ENCODE peak calls at places on chromosomes 6 and 20, in four cellular contexts. B is HCT116, F is HepG2, P is kidney epithelial cell. K is an unnamed sample.

GRCh38 chr6:130882370-130882769 is 55.2 kb downstream of the SMLR1 start:
- DNase-seq in B (no peak), F (no peak), P (no peak), K (no peak)

GRCh38 chr6:145155873-145156782 is 579.2 kb downstream of the EPM2A start:
- DNase-seq in F (no peak), B (no peak), P (no peak), K (no peak)

GRCh38 chr6:5084787-5085637 is at the start of gene PPP1R3G:
- DNase-seq in F (no peak), P (no peak), B (no peak), K (peak)

GRCh38 chr20:47233333-47234188 is 122.9 kb downstream of the ZMYND8 start:
- DNase-seq in P (no peak), B (no peak), F (peak), K (no peak)

GRCh38 chr6:33312361-33313104 is 1.3 kb downstream of the TAPBP start:
- DNase-seq in P (no peak), B (peak), F (peak), K (peak)

GRCh38 chr6:167980911-167981310 is 16.6 kb upstream of the KIF25 start:
- DNase-seq in F (no peak), P (no peak), B (no peak), K (no peak)

GRCh38 chr6:43771858-43772570 is 2.0 kb downstream of the VEGFA start:
- DNase-seq in P (no peak), B (no peak), F (peak), K (peak)

GRCh38 chr6:12645941-12646340 is 70.6 kb upstream of the PHACTR1 start:
- DNase-seq in F (no peak), P (no peak), B (no peak), K (no peak)

GRCh38 chr6:48397887-48398286 is 286.9 kb upstream of the PTCHD4 start:
- DNase-seq in P (no peak), B (no peak), F (no peak), K (no peak)

GRCh38 chr6:25456656-25457055 is 177.5 kb downstream of the CARMIL1 start:
- DNase-seq in F (no peak), P (no peak), B (no peak), K (no peak)

GRCh38 chr20:32465092-32465900 is 107.2 kb downstream of the ASXL1 start:
- DNase-seq in P (peak), F (peak), B (no peak), K (no peak)

GRCh38 chr6:44009425-44010321 is 117.6 kb downstream of the MRPL14 start:
- DNase-seq in P (no peak), B (no peak), F (no peak), K (no peak)

GRCh38 chr6:36757206-36757605 is 59.6 kb downstream of the RAB44 start:
- DNase-seq in P (no peak), F (no peak), B (no peak), K (no peak)

DNA sequence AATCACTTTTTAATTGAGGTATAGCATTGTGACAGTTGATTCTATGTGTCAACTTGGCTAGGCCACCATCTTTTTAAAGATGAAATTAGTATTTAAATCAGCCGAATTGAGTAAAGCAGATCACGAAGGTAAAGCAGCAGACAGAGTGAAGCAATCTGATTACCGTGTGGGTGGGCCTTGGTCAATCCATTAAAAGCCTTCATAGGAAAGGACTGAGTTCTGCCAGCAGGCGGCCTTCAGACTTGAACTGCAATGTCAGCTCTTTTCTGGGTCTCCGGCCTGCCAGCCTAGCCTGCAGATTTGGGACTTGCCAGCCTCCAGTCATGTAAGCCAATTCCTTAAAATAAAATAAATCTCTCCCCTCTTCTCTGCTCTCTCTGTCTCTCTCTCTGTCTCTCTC is 22.4 kb upstream of the TGM2 start:
- DNase-seq in F (peak), B (no peak), P (no peak), K (no peak)
- TF ChIP-seq CTCF in F (peak), B (peak), P (peak), K (no peak)

DNA sequence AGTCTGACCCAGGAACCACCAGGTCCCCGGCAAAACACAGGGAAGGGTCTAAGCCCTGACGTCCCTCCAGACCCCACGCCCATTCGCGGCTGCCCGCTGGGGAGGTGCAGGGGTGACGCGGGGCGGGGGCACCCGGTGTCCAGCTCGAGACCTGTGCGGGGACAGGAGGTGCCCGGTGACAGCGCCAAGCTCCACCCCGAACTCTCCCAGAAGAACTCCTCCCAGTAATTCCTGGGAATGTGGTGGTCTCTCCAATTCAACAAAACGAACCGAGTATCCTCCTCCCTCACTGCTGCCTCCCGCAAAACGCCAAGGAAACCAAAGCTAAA is 164.1 kb upstream of the PDE10A start:
- DNase-seq in B (no peak), F (no peak), P (no peak), K (no peak)
- TF ChIP-seq CTCF in B (no peak), F (no peak), P (no peak), K (no peak)

DNA sequence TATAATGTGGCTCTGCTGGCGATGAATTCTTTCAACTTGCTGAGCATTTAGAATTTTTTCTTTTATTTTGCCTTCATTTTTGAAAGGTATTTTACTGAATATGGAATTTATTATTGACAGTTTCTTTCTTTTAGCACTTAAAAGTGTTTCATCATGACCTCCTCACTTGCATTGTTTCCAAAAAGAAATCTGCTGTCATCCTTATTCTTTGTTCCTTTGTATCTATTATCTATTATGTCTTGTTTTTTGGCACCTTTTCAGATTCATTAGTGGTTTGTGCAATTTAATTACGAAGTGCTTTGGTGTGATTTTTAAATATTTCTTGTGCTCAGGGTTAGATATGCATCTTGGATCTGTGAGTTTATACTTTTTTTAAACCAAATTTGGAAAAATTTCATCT is 26.0 kb upstream of the SLC22A2 start:
- DNase-seq in P (no peak), B (no peak), F (no peak), K (no peak)
- TF ChIP-seq CTCF in P (no peak), B (no peak), F (no peak), K (no peak)

DNA sequence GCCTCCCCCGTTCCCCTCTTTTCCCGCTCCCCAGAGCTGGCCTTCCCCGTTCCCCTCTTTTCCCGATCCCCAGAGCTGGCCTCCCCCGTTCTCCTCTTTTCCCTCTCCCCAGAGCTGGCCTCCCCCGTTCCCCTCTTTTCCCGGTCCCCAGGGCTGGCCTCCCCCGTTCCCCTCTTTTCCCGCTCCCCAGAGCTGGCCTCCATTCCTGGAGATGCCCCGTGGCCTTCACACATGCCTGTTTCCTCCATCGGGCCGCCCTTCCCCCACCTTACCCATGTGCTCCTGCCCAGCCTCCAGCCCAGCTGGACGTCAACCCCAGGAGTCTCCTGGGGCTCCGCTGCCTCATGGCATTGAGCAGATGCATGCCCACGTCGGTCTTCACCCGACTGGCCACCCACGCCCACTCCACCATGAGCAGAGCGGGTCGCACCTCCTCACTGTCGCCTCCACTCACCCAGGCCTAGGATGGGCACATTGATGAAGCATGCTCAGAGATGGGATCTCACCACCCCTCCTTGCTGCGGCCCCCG is 8.3 kb downstream of the SS18L1 start:
- DNase-seq in P (no peak), B (no peak), F (no peak), K (no peak)
- TF ChIP-seq CTCF in P (no peak), B (no peak), F (no peak), K (no peak)

GRCh38 chr6:144012534-144012933 is 4.5 kb upstream of the PLAGL1 start:
- DNase-seq in F (no peak), P (no peak), B (no peak), K (no peak)
- TF ChIP-seq CTCF in F (no peak), P (no peak), B (no peak), K (no peak)

GRCh38 chr20:7980332-7981046 is 39.1 kb downstream of the TMX4 start:
- DNase-seq in F (peak), B (peak), P (no peak), K (peak)
- TF ChIP-seq CTCF in F (peak), B (peak), P (peak), K (peak)